ENCODE peak calls at places on chromosomes 12 and 14, in seven cellular contexts. One of them, this sample, is unnamed.

GRCh38 chr12:69906411-69907216 is 81.6 kb downstream of the MYRFL start:
- DNase-seq in IMR-90: no peak
- DNase-seq in mesendoderm: no peak
- DNase-seq in H1: no peak
- DNase-seq in neuronal stem cell: no peak
- DNase-seq in mesenchymal stem cell: no peak
- DNase-seq in H9: no peak
- DNase-seq in this sample: no peak

GRCh38 chr12:110548678-110549077 is 34.4 kb downstream of the PPTC7 start:
- DNase-seq in IMR-90: peak
- DNase-seq in mesendoderm: no peak
- DNase-seq in H1: no peak
- DNase-seq in neuronal stem cell: no peak
- DNase-seq in mesenchymal stem cell: peak
- DNase-seq in H9: no peak
- DNase-seq in this sample: no peak

GRCh38 chr12:52082026-52082667 is 2.6 kb downstream of the SMIM41 start:
- DNase-seq in IMR-90: peak
- DNase-seq in mesendoderm: no peak
- DNase-seq in H1: no peak
- DNase-seq in neuronal stem cell: no peak
- DNase-seq in mesenchymal stem cell: peak
- DNase-seq in H9: peak
- DNase-seq in this sample: no peak

GRCh38 chr14:27243360-27243759 is 645.5 kb upstream of the NOVA1 start:
- DNase-seq in IMR-90: no peak
- DNase-seq in mesendoderm: no peak
- DNase-seq in H1: no peak
- DNase-seq in neuronal stem cell: no peak
- DNase-seq in mesenchymal stem cell: no peak
- DNase-seq in H9: no peak
- DNase-seq in this sample: no peak

GRCh38 chr14:69335421-69335820 is 62.7 kb downstream of the ERH start:
- DNase-seq in IMR-90: peak
- DNase-seq in mesendoderm: no peak
- DNase-seq in H1: no peak
- DNase-seq in neuronal stem cell: no peak
- DNase-seq in mesenchymal stem cell: no peak
- DNase-seq in H9: no peak
- DNase-seq in this sample: no peak

GRCh38 chr14:79279645-79280399 is 931.5 kb downstream of the DIO2 start:
- DNase-seq in IMR-90: peak
- DNase-seq in mesendoderm: peak
- DNase-seq in H1: no peak
- DNase-seq in neuronal stem cell: no peak
- DNase-seq in mesenchymal stem cell: peak
- DNase-seq in H9: peak
- DNase-seq in this sample: peak

GRCh38 chr14:65170768-65171251 is 68.5 kb upstream of the MAX start:
- DNase-seq in IMR-90: peak
- DNase-seq in mesendoderm: peak
- DNase-seq in H1: peak
- DNase-seq in neuronal stem cell: no peak
- DNase-seq in mesenchymal stem cell: peak
- DNase-seq in H9: peak
- DNase-seq in this sample: peak

GRCh38 chr12:16763901-16764300 is 157.9 kb upstream of the LMO3 start:
- DNase-seq in IMR-90: no peak
- DNase-seq in mesendoderm: no peak
- DNase-seq in H1: no peak
- DNase-seq in neuronal stem cell: no peak
- DNase-seq in mesenchymal stem cell: no peak
- DNase-seq in H9: no peak
- DNase-seq in this sample: no peak

GRCh38 chr14:67674139-67674479 is 323 bp downstream of the VTI1B start:
- DNase-seq in IMR-90: peak
- DNase-seq in mesendoderm: peak
- DNase-seq in H1: peak
- DNase-seq in neuronal stem cell: peak
- DNase-seq in mesenchymal stem cell: peak
- DNase-seq in H9: peak
- DNase-seq in this sample: peak

GRCh38 chr14:55850803-55851202 is 267.4 kb upstream of the PELI2 start:
- DNase-seq in IMR-90: peak
- DNase-seq in mesendoderm: no peak
- DNase-seq in H1: no peak
- DNase-seq in neuronal stem cell: no peak
- DNase-seq in mesenchymal stem cell: peak
- DNase-seq in H9: no peak
- DNase-seq in this sample: peak

GRCh38 chr12:19151298-19151697 is 21.8 kb downstream of the PLEKHA5 start:
- DNase-seq in IMR-90: no peak
- DNase-seq in mesendoderm: no peak
- DNase-seq in H1: no peak
- DNase-seq in neuronal stem cell: no peak
- DNase-seq in mesenchymal stem cell: no peak
- DNase-seq in H9: no peak
- DNase-seq in this sample: no peak

GRCh38 chr14:102139248-102140026 is at the start of gene WDR20:
- DNase-seq in IMR-90: peak
- DNase-seq in mesendoderm: peak
- DNase-seq in H1: peak
- DNase-seq in neuronal stem cell: peak
- DNase-seq in mesenchymal stem cell: peak
- DNase-seq in H9: peak
- DNase-seq in this sample: peak

GRCh38 chr14:72457641-72458040 is 436.3 kb downstream of the DPF3 start:
- DNase-seq in IMR-90: peak
- DNase-seq in mesendoderm: no peak
- DNase-seq in H1: no peak
- DNase-seq in neuronal stem cell: no peak
- DNase-seq in mesenchymal stem cell: peak
- DNase-seq in H9: no peak
- DNase-seq in this sample: peak

GRCh38 chr12:118984206-118984943 is 3.0 kb downstream of the SRRM4 start:
- DNase-seq in IMR-90: no peak
- DNase-seq in mesendoderm: no peak
- DNase-seq in H1: no peak
- DNase-seq in neuronal stem cell: no peak
- DNase-seq in mesenchymal stem cell: no peak
- DNase-seq in H9: peak
- DNase-seq in this sample: no peak

GRCh38 chr12:53938276-53939140 is at the start of gene HOXC13:
- DNase-seq in IMR-90: no peak
- DNase-seq in mesendoderm: peak
- DNase-seq in H1: peak
- DNase-seq in neuronal stem cell: peak
- DNase-seq in mesenchymal stem cell: peak
- DNase-seq in H9: peak
- DNase-seq in this sample: peak

GRCh38 chr12:75854681-75855309 is 176.8 kb downstream of the PHLDA1 start:
- DNase-seq in IMR-90: peak
- DNase-seq in mesendoderm: no peak
- DNase-seq in H1: no peak
- DNase-seq in neuronal stem cell: no peak
- DNase-seq in mesenchymal stem cell: no peak
- DNase-seq in H9: no peak
- DNase-seq in this sample: peak

GRCh38 chr12:101915856-101916255 is 38.5 kb downstream of the DRAM1 start:
- DNase-seq in IMR-90: no peak
- DNase-seq in mesendoderm: no peak
- DNase-seq in H1: no peak
- DNase-seq in neuronal stem cell: no peak
- DNase-seq in mesenchymal stem cell: no peak
- DNase-seq in H9: no peak
- DNase-seq in this sample: no peak

GRCh38 chr14:35643513-35643912 is 109.5 kb downstream of the INSM2 start:
- DNase-seq in IMR-90: no peak
- DNase-seq in mesendoderm: no peak
- DNase-seq in H1: no peak
- DNase-seq in neuronal stem cell: no peak
- DNase-seq in mesenchymal stem cell: no peak
- DNase-seq in H9: no peak
- DNase-seq in this sample: no peak
- H2BK120ac ChIP-seq in IMR-90: no peak
- H2BK120ac ChIP-seq in mesendoderm: no peak
- H2BK120ac ChIP-seq in H1: no peak
- H2BK120ac ChIP-seq in neuronal stem cell: no peak
- H2BK120ac ChIP-seq in mesenchymal stem cell: no peak
- H2BK120ac ChIP-seq in H9: no peak
- H2BK120ac ChIP-seq in this sample: no peak

GRCh38 chr12:121822393-121823100 is 18.7 kb downstream of the SETD1B start:
- DNase-seq in IMR-90: no peak
- DNase-seq in mesendoderm: no peak
- DNase-seq in H1: no peak
- DNase-seq in neuronal stem cell: no peak
- DNase-seq in mesenchymal stem cell: no peak
- DNase-seq in H9: peak
- DNase-seq in this sample: no peak
- H2AK5ac ChIP-seq in IMR-90: no peak
- H2AK5ac ChIP-seq in mesendoderm: no peak
- H2AK5ac ChIP-seq in H1: no peak
- H2AK5ac ChIP-seq in neuronal stem cell: no peak
- H2AK5ac ChIP-seq in mesenchymal stem cell: no peak
- H2AK5ac ChIP-seq in H9: no peak
- H2AK5ac ChIP-seq in this sample: no peak

GRCh38 chr12:130990034-130990433 is 36.3 kb downstream of the ADGRD1 start:
- DNase-seq in IMR-90: no peak
- DNase-seq in mesendoderm: no peak
- DNase-seq in H1: no peak
- DNase-seq in neuronal stem cell: no peak
- DNase-seq in mesenchymal stem cell: no peak
- DNase-seq in H9: no peak
- DNase-seq in this sample: no peak
- H2BK120ac ChIP-seq in IMR-90: no peak
- H2BK120ac ChIP-seq in mesendoderm: no peak
- H2BK120ac ChIP-seq in H1: no peak
- H2BK120ac ChIP-seq in neuronal stem cell: no peak
- H2BK120ac ChIP-seq in mesenchymal stem cell: no peak
- H2BK120ac ChIP-seq in H9: no peak
- H2BK120ac ChIP-seq in this sample: no peak

DNA sequence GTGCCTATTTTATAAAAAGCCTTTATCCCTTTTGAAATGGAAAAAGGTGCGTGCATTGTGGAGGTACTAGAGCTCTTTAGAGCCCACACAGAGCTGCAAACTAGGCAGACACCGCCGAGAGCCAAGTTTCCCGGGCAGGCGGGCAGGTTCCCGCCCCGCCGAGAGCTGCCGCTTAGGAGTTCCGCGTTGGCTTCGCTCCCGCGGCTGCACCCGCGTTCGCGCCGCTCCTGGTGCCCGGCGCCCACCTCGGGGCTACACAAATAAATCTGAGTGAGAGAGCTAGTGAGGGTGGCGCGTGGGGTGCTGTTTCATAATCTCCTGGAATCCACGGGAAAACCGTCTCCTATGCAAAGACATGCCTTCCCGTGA is 715 bp downstream of the KITLG start:
- DNase-seq in IMR-90: no peak
- DNase-seq in mesendoderm: peak
- DNase-seq in H1: peak
- DNase-seq in neuronal stem cell: no peak
- DNase-seq in mesenchymal stem cell: peak
- DNase-seq in H9: no peak
- DNase-seq in this sample: peak
- H2AK5ac ChIP-seq in IMR-90: peak
- H2AK5ac ChIP-seq in mesendoderm: no peak
- H2AK5ac ChIP-seq in H1: no peak
- H2AK5ac ChIP-seq in neuronal stem cell: no peak
- H2AK5ac ChIP-seq in mesenchymal stem cell: no peak
- H2AK5ac ChIP-seq in H9: no peak
- H2AK5ac ChIP-seq in this sample: no peak

DNA sequence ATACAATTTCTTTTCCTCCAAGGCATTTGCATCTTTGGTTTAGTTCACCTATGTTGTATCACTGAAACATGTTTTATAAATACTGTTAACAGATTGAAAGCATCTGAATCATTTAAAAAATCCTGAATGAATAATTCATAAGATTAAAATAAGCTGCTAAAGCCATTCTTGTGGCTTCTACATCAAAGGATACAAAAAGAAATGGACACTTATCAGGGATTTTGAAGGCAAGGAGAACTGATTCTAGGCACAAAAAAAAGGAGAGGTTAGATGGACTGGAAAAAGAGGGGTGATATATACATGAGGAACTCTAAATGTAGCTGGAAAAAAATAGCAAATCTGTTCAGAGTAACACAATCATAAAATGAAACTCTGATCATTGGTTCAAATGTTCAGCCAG is 5.8 kb upstream of the OVCH1 start:
- DNase-seq in IMR-90: no peak
- DNase-seq in mesendoderm: no peak
- DNase-seq in H1: no peak
- DNase-seq in neuronal stem cell: no peak
- DNase-seq in mesenchymal stem cell: no peak
- DNase-seq in H9: no peak
- DNase-seq in this sample: no peak
- H2BK120ac ChIP-seq in IMR-90: no peak
- H2BK120ac ChIP-seq in mesendoderm: no peak
- H2BK120ac ChIP-seq in H1: no peak
- H2BK120ac ChIP-seq in neuronal stem cell: no peak
- H2BK120ac ChIP-seq in mesenchymal stem cell: no peak
- H2BK120ac ChIP-seq in H9: no peak
- H2BK120ac ChIP-seq in this sample: no peak

This sample was measured in trophoblast cell.